ENCODE peak calls at places on chromosomes 12 and 14, in nine cellular contexts. M is IMR-90, W is tibial artery, P is HFFc6, F is heart left ventricle, I is fibroblast of mammary gland, D is ovary, C is body of pancreas, U is mesothelial cell of epicardium. A is an unnamed sample.

GRCh38 chr14:103973354-103973753 is 31.0 kb upstream of the RD3L start:
- DNase-seq in M (no peak), W (no peak), P (peak), F (no peak), I (no peak), D (no peak), C (no peak), U (no peak), A (no peak)

GRCh38 chr12:106096376-106096775 is 42.4 kb downstream of the NUAK1 start:
- DNase-seq in M (no peak), W (peak), P (no peak), F (no peak), I (no peak), D (no peak), C (peak), U (no peak), A (no peak)

GRCh38 chr12:23376238-23376637 is 573.2 kb downstream of the SOX5 start:
- DNase-seq in M (no peak), W (no peak), P (no peak), F (no peak), I (no peak), D (no peak), C (no peak), U (no peak), A (no peak)

GRCh38 chr12:109462868-109463692 is 14.0 kb downstream of the KCTD10 start:
- DNase-seq in M (peak), W (peak), P (peak), F (peak), I (peak), D (peak), C (peak), U (peak), A (no peak)

GRCh38 chr12:52713960-52714886 is 10.9 kb upstream of the KRT77 start:
- DNase-seq in M (no peak), W (no peak), P (no peak), F (no peak), I (no peak), D (no peak), C (no peak), U (no peak), A (no peak)

GRCh38 chr12:53344824-53345485 is 8.8 kb upstream of the SP7 start:
- DNase-seq in M (peak), W (peak), P (peak), F (peak), I (peak), D (peak), C (peak), U (peak), A (peak)

GRCh38 chr14:103568952-103569351 is 6.2 kb downstream of the COA8 start:
- DNase-seq in M (no peak), W (no peak), P (no peak), F (no peak), I (no peak), D (no peak), C (no peak), U (no peak), A (no peak)

GRCh38 chr14:102805454-102805891 is 28.2 kb downstream of the TRAF3 start:
- DNase-seq in M (peak), W (no peak), P (peak), F (no peak), I (peak), D (no peak), C (no peak), U (no peak), A (no peak)

GRCh38 chr12:8890313-8891084 is 23.8 kb upstream of the PHC1 start:
- DNase-seq in M (peak), W (no peak), P (peak), F (peak), I (peak), D (peak), C (peak), U (peak), A (no peak)

GRCh38 chr14:21825147-21825743 is 151.6 kb upstream of the OR4E1 start:
- DNase-seq in M (peak), W (no peak), P (no peak), F (no peak), I (peak), D (no peak), C (no peak), U (no peak), A (no peak)

GRCh38 chr12:112183591-112184021 is 58.2 kb downstream of the TRAFD1 start:
- DNase-seq in M (no peak), W (no peak), P (no peak), F (no peak), I (no peak), D (no peak), C (no peak), U (no peak), A (no peak)

GRCh38 chr14:99930420-99931274 is 134.6 kb upstream of the EVL start:
- DNase-seq in M (no peak), W (no peak), P (no peak), F (no peak), I (peak), D (no peak), C (no peak), U (no peak), A (no peak)

GRCh38 chr14:100972134-100972905 is 68.8 kb upstream of the RTL1 start:
- DNase-seq in M (no peak), W (no peak), P (peak), F (no peak), I (peak), D (no peak), C (no peak), U (no peak), A (no peak)

GRCh38 chr14:90194706-90195105 is 61.6 kb upstream of the PSMC1 start:
- DNase-seq in M (no peak), W (no peak), P (no peak), F (no peak), I (no peak), D (no peak), C (no peak), U (no peak), A (no peak)

GRCh38 chr12:92075425-92075891 is 70.2 kb downstream of the BTG1 start:
- DNase-seq in M (peak), W (no peak), P (peak), F (no peak), I (peak), D (no peak), C (no peak), U (no peak), A (no peak)

GRCh38 chr14:41130274-41130673 is 476.4 kb upstream of the LRFN5 start:
- DNase-seq in M (no peak), W (no peak), P (no peak), F (no peak), I (no peak), D (no peak), C (no peak), U (no peak), A (no peak)

GRCh38 chr12:44960856-44961255 is 84.7 kb upstream of the NELL2 start:
- DNase-seq in M (no peak), W (no peak), P (no peak), F (no peak), I (no peak), D (no peak), C (no peak), U (no peak), A (no peak)

GRCh38 chr12:108033091-108033490 is 96.0 kb upstream of the WSCD2 start:
- DNase-seq in M (no peak), W (no peak), P (no peak), F (no peak), I (no peak), D (no peak), C (no peak), U (no peak), A (no peak)

GRCh38 chr12:132596016-132596415 is 14.4 kb downstream of the LRCOL1 start:
- DNase-seq in M (peak), W (no peak), P (peak), F (no peak), I (peak), D (no peak), C (no peak), U (no peak), A (no peak)

GRCh38 chr12:55043542-55043941 is 23.8 kb downstream of the NEUROD4 start:
- DNase-seq in M (no peak), W (no peak), P (no peak), F (no peak), I (no peak), D (no peak), C (no peak), U (no peak), A (no peak)

GRCh38 chr12:2083008-2083407 is 30.2 kb downstream of the CACNA1C start:
- DNase-seq in M (peak), W (no peak), P (no peak), F (no peak), I (peak), D (no peak), C (no peak), U (no peak), A (no peak)

GRCh38 chr14:64870160-64870559 is 9.5 kb downstream of the SPTB start:
- DNase-seq in M (no peak), W (no peak), P (no peak), F (no peak), I (no peak), D (no peak), C (no peak), U (no peak), A (no peak)

DNA sequence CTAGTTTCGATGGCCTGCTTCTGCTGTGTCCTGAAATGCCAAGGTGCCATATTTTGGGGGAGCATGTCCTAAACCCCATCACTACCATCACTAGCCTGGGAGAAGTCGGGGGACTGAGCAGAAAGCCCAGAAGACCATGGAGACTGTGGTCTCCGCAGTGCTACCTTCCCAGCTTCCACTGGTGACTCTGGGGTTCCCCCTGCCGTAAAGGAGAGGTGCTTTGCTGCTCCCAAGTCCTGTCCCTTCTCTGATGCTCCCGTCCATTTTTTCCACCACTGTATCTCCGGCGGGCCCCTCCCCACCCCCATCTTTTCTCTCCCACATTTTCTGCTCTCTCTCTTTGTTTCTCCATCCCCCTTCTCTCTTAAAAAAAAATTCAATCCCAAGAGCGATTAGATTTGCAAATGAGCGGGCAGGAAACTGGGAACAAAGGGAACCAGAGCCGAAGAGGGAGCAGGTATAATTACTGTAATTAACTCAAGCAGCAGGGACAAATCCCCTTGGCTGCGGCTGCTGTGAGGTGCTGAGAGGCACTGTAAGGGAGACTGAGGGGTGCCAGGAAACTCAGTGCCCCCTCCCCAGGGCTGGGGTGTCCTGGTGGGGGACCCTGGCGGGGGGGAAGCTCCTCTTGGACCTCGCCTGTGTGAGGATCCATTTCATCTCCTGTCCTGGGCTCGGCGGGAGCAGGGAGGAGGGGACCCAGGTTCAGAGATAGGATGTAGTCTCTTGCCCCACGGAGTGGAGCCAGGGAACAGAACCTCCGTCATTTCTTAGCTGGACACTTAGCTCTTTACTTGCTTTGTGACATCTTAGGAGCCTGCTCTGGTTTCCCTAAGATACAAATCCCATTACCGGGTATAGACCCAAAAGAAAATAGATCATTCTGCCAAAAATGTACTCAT is 140.5 kb upstream of the NRXN3 start:
- DNase-seq in M (no peak), W (no peak), P (no peak), F (no peak), I (no peak), D (no peak), C (no peak), U (no peak), A (no peak)
- TF ChIP-seq CTCF in M (no peak), W (no peak), P (no peak), F (no peak), I (peak), D (no peak), C (no peak), U (no peak), A (peak)

GRCh38 chr12:124332068-124332672 is 37.3 kb downstream of the RFLNA start:
- DNase-seq in M (no peak), W (no peak), P (no peak), F (no peak), I (no peak), D (no peak), C (no peak), U (no peak), A (no peak)
- TF ChIP-seq CTCF in M (peak), W (no peak), P (peak), F (peak), I (peak), D (no peak), C (peak), U (no peak), A (no peak)

GRCh38 chr12:67269632-67270578 is 747 bp downstream of the CAND1 start:
- DNase-seq in M (no peak), W (peak), P (no peak), F (peak), I (no peak), D (peak), C (peak), U (no peak), A (no peak)

GRCh38 chr12:67268335-67268895 is 743 bp upstream of the CAND1 start:
- DNase-seq in M (peak), W (peak), P (peak), F (peak), I (peak), D (peak), C (peak), U (peak), A (peak)

GRCh38 chr12:67271976-67272375 is 2.8 kb downstream of the CAND1 start:
- DNase-seq in M (peak), W (no peak), P (peak), F (no peak), I (peak), D (no peak), C (no peak), U (no peak), A (no peak)

GRCh38 chr12:67268896-67269631 is at the start of gene CAND1:
- DNase-seq in M (peak), W (peak), P (peak), F (peak), I (peak), D (peak), C (peak), U (peak), A (peak)

GRCh38 chr12:67270622-67271021 is 1.5 kb downstream of the CAND1 start:
- DNase-seq in M (no peak), W (no peak), P (no peak), F (no peak), I (no peak), D (no peak), C (no peak), U (no peak), A (no peak)
- TF ChIP-seq CTCF in M (no peak), W (no peak), P (no peak), F (no peak), I (no peak), D (no peak), C (no peak), U (no peak), A (no peak)

GRCh38 chr14:75259510-75259855 is 19.1 kb upstream of the FOS start:
- DNase-seq in M (peak), W (no peak), P (peak), F (no peak), I (peak), D (no peak), C (no peak), U (no peak), A (no peak)
- TF ChIP-seq CTCF in M (peak), W (peak), P (peak), F (no peak), I (peak), D (peak), C (peak), U (no peak), A (no peak)

GRCh38 chr12:7642287-7642686 is 23.4 kb downstream of the APOBEC1 start:
- DNase-seq in M (no peak), W (no peak), P (no peak), F (no peak), I (no peak), D (no peak), C (no peak), U (no peak), A (no peak)

GRCh38 chr12:7646178-7646475 is 19.6 kb downstream of the APOBEC1 start:
- DNase-seq in M (no peak), W (no peak), P (no peak), F (no peak), I (no peak), D (no peak), C (no peak), U (no peak), A (no peak)

GRCh38 chr12:7638764-7639570 is 26.7 kb downstream of the APOBEC1 start:
- DNase-seq in M (peak), W (peak), P (peak), F (peak), I (peak), D (peak), C (peak), U (peak), A (peak)

GRCh38 chr12:7645395-7646177 is 20.1 kb downstream of the APOBEC1 start:
- DNase-seq in M (peak), W (no peak), P (peak), F (no peak), I (peak), D (no peak), C (peak), U (no peak), A (no peak)

GRCh38 chr12:7642876-7643309 is 22.8 kb downstream of the APOBEC1 start:
- DNase-seq in M (no peak), W (no peak), P (peak), F (no peak), I (peak), D (no peak), C (no peak), U (no peak), A (no peak)
- TF ChIP-seq CTCF in M (peak), W (no peak), P (peak), F (peak), I (peak), D (no peak), C (peak), U (peak), A (peak)

DNA sequence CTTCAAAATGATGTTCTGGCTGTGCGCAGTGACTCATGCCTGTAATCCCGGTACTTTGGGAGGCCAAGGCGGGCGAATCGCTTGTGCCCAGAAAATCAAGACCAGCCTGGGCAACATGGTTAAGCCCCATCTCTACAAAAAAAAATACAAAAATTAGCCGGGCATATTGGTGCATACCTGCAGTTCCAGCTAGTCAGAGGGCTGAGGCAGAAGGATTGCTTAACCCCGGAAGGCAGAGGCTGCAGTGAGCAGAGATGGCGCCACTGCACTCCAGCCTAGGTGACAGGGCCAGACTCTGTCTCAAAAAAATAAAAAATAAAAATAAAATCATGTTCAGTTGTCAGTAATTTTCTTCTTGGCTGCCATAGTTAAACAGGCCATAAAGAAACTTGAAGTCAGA is 245.9 kb upstream of the USP15 start:
- DNase-seq in M (no peak), W (no peak), P (no peak), F (no peak), I (no peak), D (no peak), C (no peak), U (no peak), A (no peak)
- TF ChIP-seq CTCF in M (no peak), W (no peak), P (no peak), F (no peak), I (no peak), D (no peak), C (no peak), U (no peak), A (no peak)

GRCh38 chr12:47863467-47863866 is 41.3 kb downstream of the VDR start:
- DNase-seq in M (no peak), W (peak), P (no peak), F (no peak), I (no peak), D (no peak), C (no peak), U (no peak), A (no peak)

GRCh38 chr12:47862157-47862556 is 42.5 kb upstream of the HDAC7 start:
- DNase-seq in M (no peak), W (no peak), P (no peak), F (no peak), I (no peak), D (no peak), C (no peak), U (no peak), A (no peak)

GRCh38 chr12:47863985-47864384 is 40.8 kb downstream of the VDR start:
- DNase-seq in M (no peak), W (peak), P (no peak), F (no peak), I (no peak), D (no peak), C (no peak), U (no peak), A (no peak)

GRCh38 chr12:47864646-47865235 is 40.1 kb downstream of the VDR start:
- DNase-seq in M (no peak), W (peak), P (no peak), F (no peak), I (no peak), D (no peak), C (no peak), U (no peak), A (no peak)

DNA sequence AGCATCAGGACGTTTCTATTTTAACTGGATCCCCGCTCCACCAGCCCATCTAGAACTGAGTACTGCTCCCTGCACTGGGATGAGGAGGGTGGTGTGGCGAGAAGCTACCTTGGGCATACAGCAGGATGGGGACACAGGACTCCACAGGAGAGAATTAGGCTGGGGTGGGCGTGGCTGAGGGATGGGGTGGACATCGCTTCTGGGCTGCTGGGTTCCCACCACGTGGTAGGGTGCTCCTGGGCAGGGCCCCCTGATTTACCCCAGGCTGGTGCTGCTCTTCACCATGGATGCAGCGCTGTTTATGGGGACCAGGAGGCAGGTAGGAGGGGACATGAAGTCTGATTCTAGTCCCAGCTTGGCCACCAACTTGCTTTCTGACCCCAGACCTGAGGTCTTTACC is 41.9 kb downstream of the VDR start:
- DNase-seq in M (no peak), W (no peak), P (no peak), F (no peak), I (no peak), D (no peak), C (no peak), U (no peak), A (no peak)
- TF ChIP-seq CTCF in M (no peak), W (no peak), P (no peak), F (no peak), I (no peak), D (no peak), C (no peak), U (no peak), A (no peak)

GRCh38 chr14:38210168-38210567 is 2.5 kb downstream of the SSTR1 start:
- DNase-seq in M (peak), W (no peak), P (peak), F (no peak), I (peak), D (no peak), C (peak), U (no peak), A (no peak)

GRCh38 chr14:38208825-38209562 is 1.3 kb downstream of the SSTR1 start:
- DNase-seq in M (peak), W (no peak), P (peak), F (peak), I (peak), D (no peak), C (peak), U (peak), A (no peak)

GRCh38 chr14:38211258-38211735 is 3.6 kb downstream of the SSTR1 start:
- DNase-seq in M (no peak), W (no peak), P (no peak), F (no peak), I (peak), D (no peak), C (no peak), U (no peak), A (no peak)

GRCh38 chr14:38209572-38210159 is 2.0 kb downstream of the SSTR1 start:
- DNase-seq in M (no peak), W (no peak), P (peak), F (no peak), I (peak), D (no peak), C (peak), U (no peak), A (no peak)

GRCh38 chr14:38210587-38211257 is 3.0 kb downstream of the SSTR1 start:
- DNase-seq in M (peak), W (no peak), P (peak), F (peak), I (peak), D (no peak), C (peak), U (no peak), A (no peak)
- TF ChIP-seq CTCF in M (peak), W (no peak), P (peak), F (peak), I (peak), D (no peak), C (no peak), U (no peak), A (no peak)

A was measured in D721Med.